ENCODE peak calls at places on chromosomes 7 and 10, in six cellular contexts. I, O, U, P, W and F are unnamed samples.

GRCh38 chr10:127524869-127525268 is 24.2 kb upstream of the NPS start:
- DNase-seq in I (no peak), O (no peak), U (peak; percentile 39), P (no peak), W (no peak), F (no peak)

GRCh38 chr7:82257118-82257695 is 186.4 kb downstream of the CACNA2D1 start:
- DNase-seq in I (no peak), O (no peak), U (peak; percentile 7), P (no peak), W (no peak), F (no peak)

GRCh38 chr10:45181483-45181882 is 133.9 kb downstream of the OR13A1 start:
- DNase-seq in I (no peak), O (no peak), U (no peak), P (peak; percentile 59), W (no peak), F (no peak)

GRCh38 chr7:142104550-142105527 is 6.7 kb upstream of the MGAM2 start:
- DNase-seq in I (peak; percentile 58), O (no peak), U (no peak), P (no peak), W (no peak), F (peak; percentile 14)

GRCh38 chr7:157017149-157017548 is 6.7 kb upstream of the MNX1 start:
- DNase-seq in I (no peak), O (no peak), U (no peak), P (no peak), W (no peak), F (no peak)

GRCh38 chr7:69882269-69882668 is 284.0 kb downstream of the AUTS2 start:
- DNase-seq in I (no peak), O (no peak), U (no peak), P (no peak), W (no peak), F (no peak)

GRCh38 chr10:49596493-49596809 is 13.7 kb upstream of the SLC18A3 start:
- DNase-seq in I (no peak), O (no peak), U (no peak), P (no peak), W (no peak), F (no peak)

GRCh38 chr10:35437829-35438228 is 101.5 kb downstream of the CCNY start:
- DNase-seq in I (no peak), O (no peak), U (no peak), P (no peak), W (no peak), F (no peak)

GRCh38 chr7:27160147-27160545 is 3.7 kb upstream of the HOXA7 start:
- DNase-seq in I (peak; percentile 37), O (no peak), U (no peak), P (no peak), W (peak; percentile 2), F (no peak)

GRCh38 chr10:72011976-72012512 is 47.8 kb downstream of the CHST3 start:
- DNase-seq in I (no peak), O (no peak), U (no peak), P (no peak), W (no peak), F (no peak)

GRCh38 chr10:6755891-6756460 is 175.9 kb upstream of the PRKCQ start:
- DNase-seq in I (peak; percentile 15), O (no peak), U (no peak), P (peak; percentile 72), W (no peak), F (no peak)

GRCh38 chr7:102432476-102433318 is 678 bp upstream of the ORAI2 start:
- DNase-seq in I (peak; percentile 50), O (no peak), U (no peak), P (no peak), W (no peak), F (no peak)

GRCh38 chr10:30493609-30494530 is 59.9 kb downstream of the MAP3K8 start:
- DNase-seq in I (peak; percentile 17), O (no peak), U (no peak), P (peak; percentile 78), W (no peak), F (no peak)

GRCh38 chr10:609868-610545 is 79.5 kb downstream of the DIP2C start:
- DNase-seq in I (no peak), O (no peak), U (no peak), P (no peak), W (no peak), F (no peak)

GRCh38 chr7:30659312-30659711 is 22.9 kb downstream of the CRHR2 start:
- DNase-seq in I (no peak), O (no peak), U (peak; percentile 76), P (no peak), W (peak; percentile 54), F (no peak)

GRCh38 chr7:107318523-107319160 is 149.8 kb downstream of the HBP1 start:
- DNase-seq in I (no peak), O (no peak), U (no peak), P (peak; percentile 54), W (no peak), F (no peak)

GRCh38 chr10:79022565-79023488 is 45.9 kb upstream of the ZMIZ1 start:
- DNase-seq in I (peak; percentile 28), O (no peak), U (no peak), P (peak; percentile 7), W (peak; percentile 86), F (no peak)

GRCh38 chr10:78341953-78342614 is 308.4 kb downstream of the RPS24 start:
- DNase-seq in I (no peak), O (no peak), U (no peak), P (no peak), W (no peak), F (no peak)

GRCh38 chr7:128724743-128725142 is 14.4 kb upstream of the CALU start:
- DNase-seq in I (no peak), O (no peak), U (no peak), P (no peak), W (no peak), F (no peak)

GRCh38 chr10:8074881-8075280 is 20.4 kb downstream of the GATA3 start:
- DNase-seq in I (no peak), O (no peak), U (no peak), P (no peak), W (no peak), F (no peak)

GRCh38 chr7:74307738-74308505 is 18.7 kb downstream of the CLIP2 start:
- DNase-seq in I (no peak), O (no peak), U (no peak), P (no peak), W (peak; percentile 51), F (no peak)

GRCh38 chr10:101001225-101002035 is 1.8 kb downstream of the LZTS2 start:
- DNase-seq in I (peak; percentile 81), O (no peak), U (no peak), P (peak; percentile 93), W (peak; percentile 33), F (no peak)

GRCh38 chr7:36407636-36408550 is 18.2 kb downstream of the ANLN start:
- DNase-seq in I (no peak), O (no peak), U (no peak), P (no peak), W (no peak), F (no peak)

GRCh38 chr7:2444476-2444875 is 31.7 kb downstream of the GRIFIN start:
- DNase-seq in I (no peak), O (no peak), U (no peak), P (peak; percentile 75), W (no peak), F (no peak)

GRCh38 chr10:68576118-68576517 is 16.0 kb downstream of the TET1 start:
- DNase-seq in I (no peak), O (no peak), U (no peak), P (no peak), W (no peak), F (no peak)

GRCh38 chr10:1454964-1455363 is 282.4 kb downstream of the ADARB2 start:
- DNase-seq in I (no peak), O (no peak), U (peak; percentile 67), P (no peak), W (no peak), F (no peak)

GRCh38 chr7:117669818-117670217 is 190.0 kb downstream of the CFTR start:
- DNase-seq in I (no peak), O (no peak), U (no peak), P (no peak), W (no peak), F (no peak)

GRCh38 chr10:102408728-102409603 is 9.6 kb downstream of the PSD start:
- DNase-seq in I (peak; percentile 64), O (peak; percentile 46), U (peak; percentile 45), P (no peak), W (peak; percentile 77), F (no peak)

GRCh38 chr10:112716924-112717348 is 233.1 kb upstream of the TCF7L2 start:
- DNase-seq in I (no peak), O (no peak), U (no peak), P (peak; percentile 81), W (no peak), F (no peak)

GRCh38 chr10:103514244-103514643 is 20.7 kb downstream of the NEURL1 start:
- DNase-seq in I (no peak), O (no peak), U (no peak), P (no peak), W (no peak), F (no peak)

GRCh38 chr7:2720024-2720423 is 32.0 kb downstream of the AMZ1 start:
- DNase-seq in I (no peak), O (no peak), U (peak; percentile 97), P (no peak), W (no peak), F (no peak)

GRCh38 chr7:43664681-43665080 is 64.6 kb downstream of the COA1 start:
- DNase-seq in I (no peak), O (no peak), U (no peak), P (peak; percentile 33), W (no peak), F (no peak)

GRCh38 chr7:48300301-48300700 is 129.0 kb downstream of the ABCA13 start:
- DNase-seq in I (no peak), O (no peak), U (no peak), P (no peak), W (no peak), F (no peak)